ENCODE peak calls at places on chromosomes 7 and 10, in ten cellular contexts. One of them, this sample, is unnamed.

GRCh38 chr7:140294454-140294853 is 103.9 kb downstream of the SLC37A3 start:
- DNase-seq in NCI-H1417: no peak
- DNase-seq in activated CD8-positive, alpha-beta T cell treated with anti-CD3 and anti-CD28 coated beads for 36 hours: no peak
- DNase-seq in DMS153: peak
- DNase-seq in dorsolateral prefrontal cortex: no peak
- DNase-seq in stimulated activated CD8-positive, alpha-beta memory T cell treated with anti-CD3 and anti-CD28 coated beads, Interleukin-7, amount 100 ng/mL, for 1 hour: no peak
- DNase-seq in retina: no peak
- DNase-seq in upper lobe of right lung: no peak
- DNase-seq in left ventricle myocardium superior: no peak
- DNase-seq in left ventricle myocardium inferior: no peak
- DNase-seq in this sample: no peak

GRCh38 chr7:47402941-47403340 is 179.0 kb downstream of the TNS3 start:
- DNase-seq in NCI-H1417: no peak
- DNase-seq in activated CD8-positive, alpha-beta T cell treated with anti-CD3 and anti-CD28 coated beads for 36 hours: no peak
- DNase-seq in DMS153: no peak
- DNase-seq in dorsolateral prefrontal cortex: no peak
- DNase-seq in stimulated activated CD8-positive, alpha-beta memory T cell treated with anti-CD3 and anti-CD28 coated beads, Interleukin-7, amount 100 ng/mL, for 1 hour: no peak
- DNase-seq in retina: no peak
- DNase-seq in upper lobe of right lung: peak
- DNase-seq in left ventricle myocardium superior: no peak
- DNase-seq in left ventricle myocardium inferior: no peak
- DNase-seq in this sample: no peak

GRCh38 chr10:114437456-114438292 is 33.4 kb upstream of the AFAP1L2 start:
- DNase-seq in NCI-H1417: peak
- DNase-seq in activated CD8-positive, alpha-beta T cell treated with anti-CD3 and anti-CD28 coated beads for 36 hours: no peak
- DNase-seq in DMS153: no peak
- DNase-seq in dorsolateral prefrontal cortex: no peak
- DNase-seq in stimulated activated CD8-positive, alpha-beta memory T cell treated with anti-CD3 and anti-CD28 coated beads, Interleukin-7, amount 100 ng/mL, for 1 hour: no peak
- DNase-seq in retina: no peak
- DNase-seq in upper lobe of right lung: no peak
- DNase-seq in left ventricle myocardium superior: no peak
- DNase-seq in left ventricle myocardium inferior: no peak
- DNase-seq in this sample: peak

GRCh38 chr10:28179490-28180099 is 123.3 kb downstream of the MPP7 start:
- DNase-seq in NCI-H1417: peak
- DNase-seq in activated CD8-positive, alpha-beta T cell treated with anti-CD3 and anti-CD28 coated beads for 36 hours: peak
- DNase-seq in DMS153: no peak
- DNase-seq in dorsolateral prefrontal cortex: no peak
- DNase-seq in stimulated activated CD8-positive, alpha-beta memory T cell treated with anti-CD3 and anti-CD28 coated beads, Interleukin-7, amount 100 ng/mL, for 1 hour: no peak
- DNase-seq in retina: peak
- DNase-seq in upper lobe of right lung: no peak
- DNase-seq in left ventricle myocardium superior: no peak
- DNase-seq in left ventricle myocardium inferior: no peak
- DNase-seq in this sample: peak

GRCh38 chr10:34758447-34758996 is 56.6 kb downstream of the PARD3 start:
- DNase-seq in NCI-H1417: no peak
- DNase-seq in activated CD8-positive, alpha-beta T cell treated with anti-CD3 and anti-CD28 coated beads for 36 hours: no peak
- DNase-seq in DMS153: no peak
- DNase-seq in dorsolateral prefrontal cortex: no peak
- DNase-seq in stimulated activated CD8-positive, alpha-beta memory T cell treated with anti-CD3 and anti-CD28 coated beads, Interleukin-7, amount 100 ng/mL, for 1 hour: no peak
- DNase-seq in retina: no peak
- DNase-seq in upper lobe of right lung: no peak
- DNase-seq in left ventricle myocardium superior: no peak
- DNase-seq in left ventricle myocardium inferior: no peak
- DNase-seq in this sample: no peak

GRCh38 chr10:23191764-23192395 is at the start of gene PTF1A:
- DNase-seq in NCI-H1417: no peak
- DNase-seq in activated CD8-positive, alpha-beta T cell treated with anti-CD3 and anti-CD28 coated beads for 36 hours: no peak
- DNase-seq in DMS153: no peak
- DNase-seq in dorsolateral prefrontal cortex: no peak
- DNase-seq in stimulated activated CD8-positive, alpha-beta memory T cell treated with anti-CD3 and anti-CD28 coated beads, Interleukin-7, amount 100 ng/mL, for 1 hour: no peak
- DNase-seq in retina: peak
- DNase-seq in upper lobe of right lung: no peak
- DNase-seq in left ventricle myocardium superior: no peak
- DNase-seq in left ventricle myocardium inferior: no peak
- DNase-seq in this sample: no peak

GRCh38 chr7:130888017-130888371 is 154.0 kb upstream of the KLF14 start:
- DNase-seq in NCI-H1417: no peak
- DNase-seq in activated CD8-positive, alpha-beta T cell treated with anti-CD3 and anti-CD28 coated beads for 36 hours: no peak
- DNase-seq in DMS153: no peak
- DNase-seq in dorsolateral prefrontal cortex: no peak
- DNase-seq in stimulated activated CD8-positive, alpha-beta memory T cell treated with anti-CD3 and anti-CD28 coated beads, Interleukin-7, amount 100 ng/mL, for 1 hour: no peak
- DNase-seq in retina: no peak
- DNase-seq in upper lobe of right lung: no peak
- DNase-seq in left ventricle myocardium superior: no peak
- DNase-seq in left ventricle myocardium inferior: no peak
- DNase-seq in this sample: no peak

GRCh38 chr10:4780782-4781181 is 45.2 kb upstream of the AKR1E2 start:
- DNase-seq in NCI-H1417: peak
- DNase-seq in activated CD8-positive, alpha-beta T cell treated with anti-CD3 and anti-CD28 coated beads for 36 hours: no peak
- DNase-seq in DMS153: no peak
- DNase-seq in dorsolateral prefrontal cortex: no peak
- DNase-seq in stimulated activated CD8-positive, alpha-beta memory T cell treated with anti-CD3 and anti-CD28 coated beads, Interleukin-7, amount 100 ng/mL, for 1 hour: no peak
- DNase-seq in retina: no peak
- DNase-seq in upper lobe of right lung: no peak
- DNase-seq in left ventricle myocardium superior: no peak
- DNase-seq in left ventricle myocardium inferior: no peak
- DNase-seq in this sample: no peak

GRCh38 chr7:1899201-1899600 is 229.1 kb downstream of the ELFN1 start:
- DNase-seq in NCI-H1417: no peak
- DNase-seq in activated CD8-positive, alpha-beta T cell treated with anti-CD3 and anti-CD28 coated beads for 36 hours: no peak
- DNase-seq in DMS153: no peak
- DNase-seq in dorsolateral prefrontal cortex: no peak
- DNase-seq in stimulated activated CD8-positive, alpha-beta memory T cell treated with anti-CD3 and anti-CD28 coated beads, Interleukin-7, amount 100 ng/mL, for 1 hour: no peak
- DNase-seq in retina: no peak
- DNase-seq in upper lobe of right lung: no peak
- DNase-seq in left ventricle myocardium superior: peak
- DNase-seq in left ventricle myocardium inferior: no peak
- DNase-seq in this sample: no peak

GRCh38 chr10:100315603-100316002 is 14.4 kb downstream of the PKD2L1 start:
- DNase-seq in NCI-H1417: no peak
- DNase-seq in activated CD8-positive, alpha-beta T cell treated with anti-CD3 and anti-CD28 coated beads for 36 hours: no peak
- DNase-seq in DMS153: no peak
- DNase-seq in dorsolateral prefrontal cortex: no peak
- DNase-seq in stimulated activated CD8-positive, alpha-beta memory T cell treated with anti-CD3 and anti-CD28 coated beads, Interleukin-7, amount 100 ng/mL, for 1 hour: no peak
- DNase-seq in retina: no peak
- DNase-seq in upper lobe of right lung: no peak
- DNase-seq in left ventricle myocardium superior: no peak
- DNase-seq in left ventricle myocardium inferior: no peak
- DNase-seq in this sample: no peak

GRCh38 chr10:62610649-62611229 is 193.8 kb upstream of the ADO start:
- DNase-seq in NCI-H1417: peak
- DNase-seq in activated CD8-positive, alpha-beta T cell treated with anti-CD3 and anti-CD28 coated beads for 36 hours: peak
- DNase-seq in DMS153: peak
- DNase-seq in dorsolateral prefrontal cortex: no peak
- DNase-seq in stimulated activated CD8-positive, alpha-beta memory T cell treated with anti-CD3 and anti-CD28 coated beads, Interleukin-7, amount 100 ng/mL, for 1 hour: peak
- DNase-seq in retina: peak
- DNase-seq in upper lobe of right lung: peak
- DNase-seq in left ventricle myocardium superior: peak
- DNase-seq in left ventricle myocardium inferior: peak
- DNase-seq in this sample: peak

GRCh38 chr10:30422981-30423654 is 10.9 kb upstream of the MAP3K8 start:
- DNase-seq in NCI-H1417: no peak
- DNase-seq in activated CD8-positive, alpha-beta T cell treated with anti-CD3 and anti-CD28 coated beads for 36 hours: no peak
- DNase-seq in DMS153: peak
- DNase-seq in dorsolateral prefrontal cortex: no peak
- DNase-seq in stimulated activated CD8-positive, alpha-beta memory T cell treated with anti-CD3 and anti-CD28 coated beads, Interleukin-7, amount 100 ng/mL, for 1 hour: no peak
- DNase-seq in retina: no peak
- DNase-seq in upper lobe of right lung: peak
- DNase-seq in left ventricle myocardium superior: peak
- DNase-seq in left ventricle myocardium inferior: peak
- DNase-seq in this sample: no peak